ENCODE peak calls at places on chromosomes 13 and 19, in five cellular contexts. P, S, K, F and T are unnamed samples.

GRCh38 chr13:103238441-103238840 is 172.2 kb upstream of the SLC10A2 start:
- DNase-seq in P (no peak), S (no peak), K (no peak), F (no peak), T (no peak)

GRCh38 chr19:40223135-40223822 is 3.2 kb downstream of the CCNP start:
- DNase-seq in P (no peak), S (no peak), K (no peak), F (no peak), T (no peak)

GRCh38 chr13:61891420-61891819 is 475.8 kb upstream of the PCDH20 start:
- DNase-seq in P (no peak), S (no peak), K (no peak), F (no peak), T (no peak)

GRCh38 chr13:51770681-51771417 is 33.1 kb downstream of the DHRS12 start:
- DNase-seq in P (no peak), S (no peak), K (no peak), F (no peak), T (no peak)

GRCh38 chr19:21020298-21021227 is at the start of gene ZNF430:
- DNase-seq in P (peak; percentile 84), S (peak; percentile 95), K (peak; percentile 94), F (peak; percentile 99), T (peak; percentile 91)

GRCh38 chr19:51000981-51001380 is 423 bp downstream of the KLK8 start:
- DNase-seq in P (no peak), S (no peak), K (no peak), F (no peak), T (no peak)

GRCh38 chr13:44191504-44192171 is 182.0 kb upstream of the SERP2 start:
- DNase-seq in P (peak; percentile 61), S (peak; percentile 93), K (peak; percentile 47), F (peak; percentile 77), T (peak; percentile 90)

GRCh38 chr13:50079278-50080157 is 64.3 kb downstream of the KCNRG start:
- DNase-seq in P (no peak), S (no peak), K (no peak), F (no peak), T (peak; percentile 43)

GRCh38 chr19:4730740-4731171 is 7.1 kb upstream of the DPP9 start:
- DNase-seq in P (no peak), S (no peak), K (no peak), F (no peak), T (no peak)

GRCh38 chr19:7419777-7420439 is 68.9 kb downstream of the PEX11G start:
- DNase-seq in P (no peak), S (no peak), K (no peak), F (no peak), T (no peak)

GRCh38 chr13:44232729-44233128 is 140.9 kb upstream of the SERP2 start:
- DNase-seq in P (no peak), S (no peak), K (no peak), F (no peak), T (no peak)

GRCh38 chr19:39407644-39408391 is 1.2 kb downstream of the ZFP36 start:
- DNase-seq in P (no peak), S (peak; percentile 45), K (no peak), F (no peak), T (peak; percentile 28)

GRCh38 chr19:55352746-55353145 is 1.8 kb downstream of the COX6B2 start:
- DNase-seq in P (no peak), S (no peak), K (no peak), F (no peak), T (no peak)

GRCh38 chr13:23657056-23657455 is 86.8 kb downstream of the TNFRSF19 start:
- DNase-seq in P (peak; percentile 23), S (no peak), K (no peak), F (no peak), T (no peak)

GRCh38 chr13:31756346-31756745 is 17.0 kb downstream of the RXFP2 start:
- DNase-seq in P (peak; percentile 94), S (peak; percentile 56), K (no peak), F (no peak), T (peak; percentile 90)

GRCh38 chr13:99371956-99372355 is 64.8 kb upstream of the GPR183 start:
- DNase-seq in P (no peak), S (no peak), K (no peak), F (no peak), T (no peak)

GRCh38 chr19:43902399-43902798 is 32.7 kb downstream of the ZNF45 start:
- DNase-seq in P (no peak), S (no peak), K (no peak), F (no peak), T (no peak)

GRCh38 chr19:43721469-43722048 is 5.7 kb downstream of the IRGC start:
- DNase-seq in P (no peak), S (no peak), K (no peak), F (no peak), T (no peak)

GRCh38 chr13:53562419-53562818 is 533.8 kb downstream of the OLFM4 start:
- DNase-seq in P (no peak), S (no peak), K (no peak), F (no peak), T (no peak)
- H3K4me3 ChIP-seq in P (no peak overlapping the region), S (no peak overlapping the region), K (no peak overlapping the region), F (no peak overlapping the region), T (no peak overlapping the region)

DNA sequence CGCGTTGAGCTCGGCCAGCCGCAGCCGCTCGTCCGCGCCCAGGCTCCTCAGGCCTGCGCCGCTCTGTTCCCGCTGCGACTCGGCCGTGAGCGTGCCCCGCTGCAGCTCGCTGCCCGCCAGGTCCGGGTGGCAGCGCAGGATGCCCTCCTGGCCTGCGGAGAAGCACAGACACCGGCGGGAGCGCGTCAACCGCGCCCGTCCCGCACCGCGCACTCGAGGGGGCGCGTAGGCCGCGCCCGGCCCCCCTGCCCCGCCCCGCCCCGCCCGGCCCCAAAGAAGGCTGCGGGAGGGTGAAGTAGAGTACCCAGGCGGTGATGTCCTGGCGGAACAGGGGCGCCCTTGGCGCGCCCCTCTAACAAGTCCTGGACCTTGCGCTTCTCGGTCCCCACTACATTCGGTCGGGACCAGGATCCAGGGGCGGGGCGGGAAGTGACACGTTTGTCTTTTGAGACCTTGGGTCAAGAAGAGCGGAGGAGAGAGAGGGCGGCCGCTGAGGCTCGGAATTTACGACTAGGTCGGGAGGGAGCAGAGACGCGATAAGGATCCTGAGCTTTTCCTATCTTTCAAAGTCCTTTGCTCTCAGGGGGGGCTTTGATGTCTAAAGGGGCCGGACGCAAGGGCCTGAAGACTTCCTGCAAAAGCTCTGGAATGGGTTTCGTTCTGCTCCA is 9.3 kb upstream of the CDX2 start:
- DNase-seq in P (no peak), S (no peak), K (no peak), F (no peak), T (no peak)
- H3K4me3 ChIP-seq in P (no peak overlapping the region), S (no peak overlapping the region), K (no peak overlapping the region), F (peak overlapping the region; percentile 14), T (no peak overlapping the region)

DNA sequence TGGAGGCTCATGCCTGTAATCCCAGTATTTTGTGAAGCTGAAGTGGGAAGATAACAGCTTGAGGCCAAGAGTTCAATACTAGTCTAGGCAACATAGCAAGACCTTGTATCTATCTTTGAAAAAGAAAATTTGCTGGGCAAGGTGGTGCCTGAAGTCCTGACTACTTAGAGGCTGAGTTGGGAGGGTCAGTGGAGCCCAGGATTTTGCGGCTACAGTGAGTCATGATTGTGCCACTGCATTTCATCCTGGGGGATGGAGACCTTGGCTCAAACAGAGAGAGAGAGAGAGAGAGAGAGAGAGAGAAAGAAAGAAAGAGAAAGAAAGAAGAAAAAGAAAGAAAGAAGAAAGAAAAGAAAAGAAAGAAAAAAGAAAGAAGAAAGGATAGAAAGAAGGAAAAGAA is 1872.3 kb upstream of the PCDH20 start:
- DNase-seq in P (peak; percentile 16), S (no peak), K (no peak), F (no peak), T (no peak)
- H3K4me3 ChIP-seq in P (no peak overlapping the region), S (no peak overlapping the region), K (no peak overlapping the region), F (no peak overlapping the region), T (no peak overlapping the region)

DNA sequence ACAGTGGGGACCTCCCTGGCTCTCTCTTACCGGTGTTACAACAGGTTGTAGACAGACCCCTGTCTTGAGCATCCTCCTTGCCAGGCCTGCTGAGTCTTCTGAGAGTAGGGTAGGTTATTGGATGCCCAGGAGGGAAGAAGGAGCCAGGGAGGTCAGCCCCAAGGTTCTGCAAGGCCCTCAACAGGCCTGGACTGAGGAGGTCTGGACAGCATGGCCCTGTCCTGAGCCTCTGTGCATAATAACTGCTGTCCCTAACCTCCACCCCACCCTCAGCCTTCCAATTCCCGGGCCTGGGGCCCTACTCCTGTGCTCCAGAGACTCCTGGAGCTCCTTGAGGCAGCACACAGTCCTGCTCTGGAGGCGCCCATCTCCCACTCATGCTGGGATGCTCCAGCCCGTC is 336 bp downstream of the CD22 start:
- DNase-seq in P (no peak), S (no peak), K (no peak), F (no peak), T (no peak)
- H3K4me3 ChIP-seq in P (no peak overlapping the region), S (no peak overlapping the region), K (no peak overlapping the region), F (no peak overlapping the region), T (no peak overlapping the region)

GRCh38 chr13:79407349-79407979 is 1.4 kb upstream of the RBM26 start:
- DNase-seq in P (no peak), S (no peak), K (no peak), F (no peak), T (no peak)
- H3K4me3 ChIP-seq in P (no peak overlapping the region), S (no peak overlapping the region), K (no peak overlapping the region), F (no peak overlapping the region), T (no peak overlapping the region)